ENCODE peak calls at places on chromosomes 12 and 14, in eight cellular contexts. Y is mammary epithelial cell, U is adipocyte, J is prostate gland, H is cardiac muscle cell, N is OCI-LY7, G is IMR-90, E is upper lobe of left lung. D is an unnamed sample. For H3K9me3, the result is how much of the 10 kb centered on the place peaks cover.

GRCh38 chr12:66861157-66861750 is 182.4 kb upstream of the GRIP1 start:
- DNase-seq in Y (peak), U (peak), J (peak), H (peak), N (peak), G (peak), E (peak), D (peak)

GRCh38 chr12:119913931-119914330 is 36.8 kb upstream of the CIT start:
- DNase-seq in Y (no peak), U (no peak), J (no peak), H (no peak), N (no peak), G (no peak), E (no peak), D (no peak)

GRCh38 chr14:71625175-71625574 is 307.1 kb upstream of the RGS6 start:
- DNase-seq in Y (no peak), U (no peak), J (no peak), H (peak), N (no peak), G (no peak), E (peak), D (no peak)

GRCh38 chr14:51248041-51248987 is 8.3 kb downstream of the TMX1 start:
- DNase-seq in Y (no peak), U (no peak), J (no peak), H (no peak), N (peak), G (no peak), E (no peak), D (no peak)

GRCh38 chr12:48542300-48542928 is 17.0 kb downstream of the OR8S1 start:
- DNase-seq in Y (peak), U (peak), J (no peak), H (peak), N (peak), G (peak), E (peak), D (peak)

GRCh38 chr12:22525426-22525825 is 18.9 kb downstream of the C2CD5 start:
- DNase-seq in Y (no peak), U (peak), J (no peak), H (peak), N (no peak), G (peak), E (no peak), D (no peak)

GRCh38 chr12:90234455-90234854 is 525.8 kb upstream of the ATP2B1 start:
- DNase-seq in Y (peak), U (peak), J (no peak), H (peak), N (no peak), G (peak), E (no peak), D (no peak)

GRCh38 chr12:89529738-89530137 is 3.9 kb upstream of the POC1B start:
- DNase-seq in Y (peak), U (peak), J (no peak), H (peak), N (peak), G (peak), E (no peak), D (no peak)

GRCh38 chr14:69081271-69081670 is 71.6 kb downstream of the DCAF5 start:
- DNase-seq in Y (no peak), U (no peak), J (no peak), H (no peak), N (no peak), G (no peak), E (no peak), D (no peak)

DNA sequence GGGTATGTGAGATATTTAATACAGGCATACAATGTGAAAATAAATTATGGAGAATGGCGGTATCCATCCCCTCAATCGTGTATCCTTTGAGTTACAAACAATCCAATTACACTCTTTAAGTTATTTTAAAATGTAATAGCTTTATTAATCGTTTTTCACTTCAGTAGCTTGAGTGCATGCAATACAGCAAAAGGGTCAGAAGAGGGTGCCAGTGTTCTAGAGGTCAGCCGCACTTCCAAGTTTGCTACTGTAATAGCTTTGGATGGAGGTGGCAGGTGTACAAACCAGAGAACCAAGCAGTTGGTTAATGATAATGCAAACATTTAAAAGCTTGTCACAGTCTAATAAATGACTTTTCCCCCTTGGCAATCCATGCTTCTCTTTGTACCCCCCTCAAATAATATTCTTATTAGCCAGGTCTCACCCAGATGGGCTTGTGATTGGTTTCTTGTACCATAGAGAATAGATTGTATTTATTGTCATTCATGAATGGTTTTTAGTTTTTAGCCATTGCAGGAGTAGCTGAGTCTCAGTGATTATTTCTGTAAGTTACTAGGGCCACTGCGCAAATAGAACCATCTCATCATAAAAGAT is 127.0 kb downstream of the ERC1 start:
- DNase-seq in Y (peak), U (peak), J (peak), H (peak), N (peak), G (peak), E (peak), D (peak)
- H3K9me3 ChIP-seq in Y (under half), U (under half), J (under half), H (under half), N (under half), G (under half), E (under half), D (under half)

GRCh38 chr12:6773662-6774351 is 1.5 kb downstream of the LAG3 start:
- DNase-seq in Y (no peak), U (no peak), J (no peak), H (no peak), N (no peak), G (no peak), E (no peak), D (no peak)
- H3K4me3 ChIP-seq in Y (no peak), U (no peak), J (peak), H (no peak), N (no peak), G (no peak), E (peak), D (no peak)

DNA sequence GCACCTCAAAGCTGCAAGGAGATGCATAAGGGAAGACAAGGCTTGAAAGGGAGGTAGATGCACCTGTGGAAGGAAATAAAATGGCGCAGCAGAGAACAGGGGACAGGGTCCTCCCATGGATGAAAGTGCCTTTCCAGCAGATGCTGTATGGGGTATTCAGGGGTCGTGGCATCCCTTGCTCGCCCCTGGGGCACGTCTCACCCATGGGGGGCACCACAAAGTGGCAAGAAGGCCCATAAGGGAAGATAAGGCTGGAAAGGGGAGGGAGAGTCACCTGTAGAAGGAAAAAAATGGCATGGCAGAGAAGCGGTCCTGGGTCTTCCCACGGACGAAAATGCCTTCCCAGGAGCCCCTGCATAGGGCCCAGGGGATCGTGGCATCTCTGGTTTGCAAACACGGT is 265.1 kb downstream of the ALG10 start:
- DNase-seq in Y (no peak), U (no peak), J (no peak), H (no peak), N (no peak), G (no peak), E (no peak), D (no peak)
- H3K9me3 ChIP-seq in Y (under half), U (under half), J (under half), H (under half), N (under half), G (half or more), E (under half), D (under half)

GRCh38 chr14:63598821-63599220 is 42.9 kb downstream of the WDR89 start:
- DNase-seq in Y (no peak), U (no peak), J (no peak), H (no peak), N (no peak), G (no peak), E (no peak), D (no peak)

GRCh38 chr14:63594455-63595372 is 47.0 kb downstream of the WDR89 start:
- DNase-seq in Y (no peak), U (no peak), J (no peak), H (no peak), N (no peak), G (no peak), E (no peak), D (no peak)

GRCh38 chr14:63596998-63597658 is 44.5 kb downstream of the WDR89 start:
- DNase-seq in Y (no peak), U (no peak), J (no peak), H (no peak), N (no peak), G (no peak), E (no peak), D (no peak)
- H3K4me3 ChIP-seq in Y (no peak), U (no peak), J (no peak), H (no peak), N (no peak), G (no peak), E (no peak), D (no peak)

GRCh38 chr12:131352296-131352900 is 358.5 kb upstream of the SFSWAP start:
- DNase-seq in Y (no peak), U (no peak), J (no peak), H (no peak), N (no peak), G (no peak), E (no peak), D (no peak)

GRCh38 chr12:131353376-131353775 is 357.5 kb upstream of the SFSWAP start:
- DNase-seq in Y (no peak), U (no peak), J (no peak), H (no peak), N (no peak), G (no peak), E (no peak), D (no peak)

GRCh38 chr12:131349397-131350127 is 361.3 kb upstream of the SFSWAP start:
- DNase-seq in Y (no peak), U (no peak), J (no peak), H (no peak), N (no peak), G (no peak), E (no peak), D (no peak)

GRCh38 chr12:131350943-131351318 is 360.0 kb upstream of the SFSWAP start:
- DNase-seq in Y (no peak), U (no peak), J (no peak), H (no peak), N (no peak), G (no peak), E (no peak), D (no peak)

GRCh38 chr12:131351319-131352028 is 359.4 kb upstream of the SFSWAP start:
- DNase-seq in Y (no peak), U (no peak), J (no peak), H (no peak), N (peak), G (no peak), E (no peak), D (no peak)
- H3K9me3 ChIP-seq in Y (under half), U (under half), J (under half), H (under half), N (under half), G (half or more), E (under half), D (under half)

DNA sequence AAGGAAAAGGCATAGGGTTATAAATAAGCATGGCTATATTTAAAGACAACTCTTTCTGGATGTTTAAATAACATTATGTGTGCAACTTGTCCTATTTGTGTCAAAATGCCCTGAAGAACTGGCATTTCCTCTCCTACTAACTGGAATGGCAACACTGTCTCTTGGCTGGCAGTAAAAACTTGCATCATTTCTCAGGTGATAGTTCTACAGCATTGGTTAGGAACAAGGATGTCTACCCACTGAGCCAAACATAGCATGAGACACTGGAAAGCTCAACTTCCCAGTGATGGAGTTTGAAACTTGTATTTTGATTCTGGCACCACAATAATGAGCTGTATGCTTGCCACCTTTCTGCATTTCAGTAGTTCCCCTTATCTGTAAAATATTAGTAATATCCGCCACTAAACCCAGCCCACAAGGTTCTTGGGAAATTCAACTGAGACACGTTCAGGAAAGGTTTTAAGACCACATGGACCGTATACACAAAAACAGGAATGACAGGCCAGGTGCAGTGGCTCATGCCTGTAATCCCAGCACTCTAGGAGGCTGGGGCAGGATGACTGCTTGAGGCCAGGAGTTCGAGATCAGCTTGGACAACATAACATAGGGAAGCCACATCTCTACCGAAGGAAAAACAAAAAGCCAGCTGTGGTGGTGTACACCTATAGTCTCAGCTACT is 5.1 kb downstream of the SLC38A2 start:
- DNase-seq in Y (peak), U (peak), J (no peak), H (peak), N (no peak), G (no peak), E (no peak), D (no peak)
- H3K4me3 ChIP-seq in Y (peak), U (peak), J (peak), H (no peak), N (no peak), G (peak), E (peak), D (peak)

DNA sequence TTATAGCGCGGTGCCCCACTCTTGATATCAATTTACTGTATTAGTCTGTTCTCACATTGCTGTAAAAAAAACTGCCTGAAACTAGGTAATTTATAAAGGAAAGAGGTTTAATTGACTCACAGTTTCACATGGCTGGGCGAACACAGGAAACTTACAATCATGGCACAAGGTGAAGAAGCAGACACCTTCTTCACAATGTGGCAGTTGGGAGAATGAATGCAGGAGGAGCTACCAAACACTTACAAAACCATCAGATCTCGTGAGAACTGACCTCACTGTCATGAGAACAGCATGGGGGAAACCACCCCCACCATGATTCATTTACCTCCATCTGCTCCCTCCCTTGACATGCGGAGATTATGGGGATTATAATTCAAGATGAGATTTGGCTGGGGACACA is 42.3 kb downstream of the FBXO34 start:
- DNase-seq in Y (no peak), U (no peak), J (no peak), H (no peak), N (no peak), G (no peak), E (no peak), D (no peak)
- H3K9me3 ChIP-seq in Y (under half), U (under half), J (under half), H (under half), N (under half), G (under half), E (under half), D (under half)

D was measured in MG63.